ENCODE peak calls at places on chromosomes 6 and 20, in eight cellular contexts. One of them, this sample, is unnamed.

GRCh38 chr6:124683507-124683906 is 278.7 kb upstream of the RNF217 start:
- DNase-seq in fibroblast of lung: no peak
- DNase-seq in mammary epithelial cell: no peak
- DNase-seq in DND-41: no peak
- DNase-seq in GM23248: no peak
- DNase-seq in GM12878: no peak
- DNase-seq in mesenchymal stem cell: no peak
- DNase-seq in astrocyte: no peak
- DNase-seq in this sample: no peak

GRCh38 chr20:50187403-50188051 is 3.1 kb upstream of the CEBPB start:
- DNase-seq in GM12878: no peak
- DNase-seq in GM23248: peak; percentile 61
- DNase-seq in mesenchymal stem cell: peak; percentile 36
- DNase-seq in DND-41: no peak
- DNase-seq in astrocyte: peak; percentile 51
- DNase-seq in fibroblast of lung: peak; percentile 72
- DNase-seq in mammary epithelial cell: peak; percentile 50
- DNase-seq in this sample: peak; percentile 91

GRCh38 chr20:22795455-22795854 is 211.1 kb upstream of the FOXA2 start:
- DNase-seq in DND-41: no peak
- DNase-seq in mesenchymal stem cell: no peak
- DNase-seq in astrocyte: no peak
- DNase-seq in mammary epithelial cell: no peak
- DNase-seq in GM23248: no peak
- DNase-seq in GM12878: no peak
- DNase-seq in fibroblast of lung: no peak
- DNase-seq in this sample: no peak

GRCh38 chr20:21003902-21004301 is 102.3 kb downstream of the LINC00237 start:
- DNase-seq in mesenchymal stem cell: no peak
- DNase-seq in mammary epithelial cell: no peak
- DNase-seq in fibroblast of lung: no peak
- DNase-seq in GM12878: no peak
- DNase-seq in astrocyte: no peak
- DNase-seq in DND-41: no peak
- DNase-seq in GM23248: no peak
- DNase-seq in this sample: no peak

GRCh38 chr6:484086-484728 is 92.7 kb downstream of the IRF4 start:
- DNase-seq in fibroblast of lung: no peak
- DNase-seq in GM23248: peak; percentile 43
- DNase-seq in mesenchymal stem cell: no peak
- DNase-seq in astrocyte: no peak
- DNase-seq in GM12878: peak; percentile 40
- DNase-seq in mammary epithelial cell: peak; percentile 20
- DNase-seq in DND-41: no peak
- DNase-seq in this sample: no peak

GRCh38 chr6:155026366-155027045 is 31.4 kb downstream of the TIAM2 start:
- DNase-seq in GM23248: peak; percentile 95
- DNase-seq in mammary epithelial cell: peak; percentile 90
- DNase-seq in fibroblast of lung: peak; percentile 85
- DNase-seq in mesenchymal stem cell: peak; percentile 80
- DNase-seq in GM12878: no peak
- DNase-seq in astrocyte: peak; percentile 77
- DNase-seq in DND-41: no peak
- DNase-seq in this sample: peak; percentile 86

GRCh38 chr6:18412644-18413043 is 25.5 kb downstream of the RNF144B start:
- DNase-seq in mammary epithelial cell: no peak
- DNase-seq in DND-41: no peak
- DNase-seq in GM23248: peak; percentile 70
- DNase-seq in mesenchymal stem cell: no peak
- DNase-seq in GM12878: no peak
- DNase-seq in fibroblast of lung: no peak
- DNase-seq in astrocyte: peak; percentile 86
- DNase-seq in this sample: no peak

GRCh38 chr20:1280421-1281102 is 14.5 kb downstream of the SNPH start:
- DNase-seq in GM12878: no peak
- DNase-seq in mesenchymal stem cell: peak; percentile 37
- DNase-seq in GM23248: peak; percentile 9
- DNase-seq in astrocyte: no peak
- DNase-seq in DND-41: no peak
- DNase-seq in fibroblast of lung: no peak
- DNase-seq in mammary epithelial cell: no peak
- DNase-seq in this sample: no peak

GRCh38 chr6:88748141-88748540 is 215.3 kb downstream of the RNGTT start:
- DNase-seq in DND-41: no peak
- DNase-seq in mammary epithelial cell: no peak
- DNase-seq in GM12878: no peak
- DNase-seq in fibroblast of lung: no peak
- DNase-seq in astrocyte: no peak
- DNase-seq in mesenchymal stem cell: no peak
- DNase-seq in GM23248: peak; percentile 22
- DNase-seq in this sample: no peak

DNA sequence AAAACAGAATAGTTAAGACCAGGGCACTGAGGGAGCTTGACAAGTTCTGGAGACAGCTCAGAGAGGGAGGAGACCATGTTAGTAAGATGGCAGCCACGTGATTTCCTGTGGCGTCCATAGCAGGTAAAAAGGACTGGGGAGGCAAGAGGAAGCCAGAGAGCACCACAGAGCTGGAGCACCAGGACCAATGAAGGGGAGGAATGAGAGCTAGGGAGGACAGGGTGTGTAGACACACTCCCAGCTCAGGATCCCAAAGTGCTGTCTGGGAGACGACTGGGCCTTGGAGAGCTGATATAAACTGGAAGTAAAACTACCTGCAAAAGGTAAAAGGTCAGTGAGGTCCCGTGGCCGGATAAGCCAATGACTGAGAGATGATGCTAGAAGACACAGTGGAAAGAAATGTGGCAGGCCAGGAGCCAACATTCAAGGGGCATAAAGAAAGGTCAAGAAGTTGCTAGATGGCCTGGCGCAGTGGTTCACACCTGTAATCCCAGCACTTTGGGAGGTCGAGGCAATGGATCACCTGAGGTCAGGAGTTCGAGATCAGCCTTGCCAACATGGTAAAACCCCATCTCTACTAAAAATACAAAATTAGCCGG is 39.0 kb downstream of the SLC23A2 start:
- DNase-seq in astrocyte: no peak
- DNase-seq in mammary epithelial cell: no peak
- DNase-seq in GM23248: no peak
- DNase-seq in mesenchymal stem cell: no peak
- DNase-seq in DND-41: peak; percentile 50
- DNase-seq in GM12878: no peak
- DNase-seq in fibroblast of lung: no peak
- DNase-seq in this sample: no peak
- H3K4me2 ChIP-seq in astrocyte: no peak overlapping the region
- H3K4me2 ChIP-seq in mammary epithelial cell: no peak overlapping the region
- H3K4me2 ChIP-seq in GM23248: no peak overlapping the region
- H3K4me2 ChIP-seq in mesenchymal stem cell: no peak overlapping the region
- H3K4me2 ChIP-seq in DND-41: peak overlapping the region; percentile 1
- H3K4me2 ChIP-seq in GM12878: no peak overlapping the region
- H3K4me2 ChIP-seq in fibroblast of lung: no peak overlapping the region
- H3K4me2 ChIP-seq in this sample: peak overlapping the region; percentile 24

GRCh38 chr6:43075791-43076092 is 372 bp upstream of the PTK7 start:
- DNase-seq in GM12878: no peak
- DNase-seq in mammary epithelial cell: no peak
- DNase-seq in fibroblast of lung: no peak
- DNase-seq in GM23248: no peak
- DNase-seq in DND-41: no peak
- DNase-seq in astrocyte: no peak
- DNase-seq in mesenchymal stem cell: no peak
- DNase-seq in this sample: no peak

GRCh38 chr6:43077981-43078411 is 1.9 kb downstream of the PTK7 start:
- DNase-seq in GM12878: no peak
- DNase-seq in mammary epithelial cell: no peak
- DNase-seq in astrocyte: peak; percentile 52
- DNase-seq in fibroblast of lung: peak; percentile 49
- DNase-seq in mesenchymal stem cell: peak; percentile 69
- DNase-seq in DND-41: no peak
- DNase-seq in GM23248: peak; percentile 82
- DNase-seq in this sample: peak; percentile 77

GRCh38 chr6:43076093-43076927 is at the start of gene PTK7:
- DNase-seq in astrocyte: no peak
- DNase-seq in GM23248: peak; percentile 77
- DNase-seq in GM12878: no peak
- DNase-seq in fibroblast of lung: peak; percentile 71
- DNase-seq in mammary epithelial cell: peak; percentile 48
- DNase-seq in DND-41: peak; percentile 87
- DNase-seq in mesenchymal stem cell: peak; percentile 65
- DNase-seq in this sample: peak; percentile 94

GRCh38 chr6:43078651-43079050 is 2.5 kb downstream of the PTK7 start:
- DNase-seq in fibroblast of lung: peak; percentile 82
- DNase-seq in mesenchymal stem cell: peak; percentile 56
- DNase-seq in GM23248: peak; percentile 50
- DNase-seq in DND-41: no peak
- DNase-seq in GM12878: no peak
- DNase-seq in mammary epithelial cell: no peak
- DNase-seq in astrocyte: peak; percentile 84
- DNase-seq in this sample: no peak

DNA sequence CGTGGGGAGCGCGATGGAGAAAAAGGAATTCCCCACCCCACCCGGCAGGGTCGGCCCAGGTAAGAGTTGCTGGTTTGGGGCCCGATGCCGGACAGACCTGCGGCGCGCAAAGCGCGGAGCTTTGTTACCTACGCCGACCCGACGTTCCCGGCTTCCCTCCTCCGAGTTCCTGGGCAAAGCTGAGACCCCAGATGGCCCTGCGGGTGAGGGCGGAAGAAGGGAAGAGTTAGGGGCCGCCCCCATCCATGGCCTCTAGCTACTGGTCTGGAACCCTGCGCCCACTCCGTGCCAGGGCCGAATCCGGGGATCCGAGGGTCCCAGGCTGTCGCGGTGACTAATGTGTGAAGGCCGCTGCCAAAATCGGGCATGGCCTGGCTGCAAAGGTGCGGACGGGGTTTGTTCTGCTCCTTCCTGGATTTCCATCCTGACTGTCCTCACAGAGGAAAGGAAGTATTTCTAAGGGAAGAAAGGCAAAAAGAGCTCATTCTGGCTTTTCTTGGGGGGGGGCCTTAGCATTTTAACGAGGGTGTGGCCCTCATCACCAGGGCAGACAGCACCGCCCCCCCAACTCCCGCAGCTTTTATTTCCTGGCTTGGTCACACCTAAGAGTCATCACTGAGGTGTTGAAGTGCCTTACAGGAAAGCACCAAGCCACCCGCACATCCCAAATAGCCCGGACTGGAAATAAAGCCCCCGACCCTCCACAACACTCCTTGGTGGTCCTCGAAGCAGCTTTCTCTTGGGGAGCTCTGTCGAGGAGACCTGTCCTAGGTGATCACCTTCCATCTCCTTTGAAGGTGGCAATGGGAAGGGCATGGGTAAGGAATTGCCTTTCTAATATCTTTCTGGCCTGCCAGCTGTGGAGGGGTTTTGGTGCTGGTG is 1.1 kb downstream of the PTK7 start:
- DNase-seq in GM23248: peak; percentile 72
- DNase-seq in astrocyte: peak; percentile 45
- DNase-seq in mammary epithelial cell: peak; percentile 67
- DNase-seq in fibroblast of lung: peak; percentile 25
- DNase-seq in mesenchymal stem cell: peak; percentile 46
- DNase-seq in DND-41: peak; percentile 41
- DNase-seq in GM12878: no peak
- DNase-seq in this sample: peak; percentile 87
- H3K4me2 ChIP-seq in GM23248: peak overlapping the region; percentile 89
- H3K4me2 ChIP-seq in astrocyte: peak overlapping the region; percentile 97
- H3K4me2 ChIP-seq in mammary epithelial cell: peak overlapping the region; percentile 90
- H3K4me2 ChIP-seq in fibroblast of lung: peak overlapping the region; percentile 83
- H3K4me2 ChIP-seq in mesenchymal stem cell: peak overlapping the region; percentile 86
- H3K4me2 ChIP-seq in DND-41: peak overlapping the region; percentile 95
- H3K4me2 ChIP-seq in GM12878: peak overlapping the region; percentile 62
- H3K4me2 ChIP-seq in this sample: peak overlapping the region; percentile 83

DNA sequence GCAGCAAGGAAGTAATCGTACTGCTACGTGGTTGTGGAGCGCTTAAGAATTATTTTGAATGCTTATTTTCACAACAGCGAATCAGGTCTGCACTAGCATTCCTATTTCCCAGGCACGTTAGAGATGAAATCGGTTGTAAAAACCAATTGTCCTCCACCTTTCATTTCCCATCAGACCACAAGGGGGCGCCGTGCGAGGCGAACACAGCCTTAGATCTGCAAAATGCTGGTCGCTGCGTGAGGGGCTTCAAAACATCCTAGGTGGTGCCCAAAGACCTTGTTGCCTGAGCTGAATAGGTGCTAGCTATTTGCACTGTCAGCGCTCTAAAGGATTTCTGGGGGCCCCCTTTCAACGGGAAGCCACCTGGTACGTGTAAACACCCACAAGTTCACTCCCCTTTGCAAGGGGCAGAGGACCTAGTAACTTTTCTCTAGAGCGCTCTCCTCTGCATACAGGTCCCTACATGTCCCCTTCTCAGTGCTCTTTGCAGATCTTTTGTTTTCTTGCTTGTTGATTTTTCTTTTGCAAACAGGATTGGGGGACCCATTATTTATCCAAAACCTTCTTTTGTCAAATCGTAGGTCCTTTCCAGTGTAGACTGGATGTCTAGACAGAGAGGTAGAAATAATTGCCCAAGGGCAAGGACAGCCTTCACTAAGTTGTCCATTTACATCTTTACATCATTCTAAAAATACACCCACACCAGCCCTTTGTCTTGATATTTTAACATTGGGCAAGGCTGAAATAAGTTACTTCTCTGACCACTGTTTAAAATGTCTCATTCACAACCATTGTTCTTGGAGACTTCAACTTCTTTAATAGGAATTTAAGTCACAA is 59.7 kb downstream of the NEDD9 start:
- DNase-seq in GM12878: no peak
- DNase-seq in astrocyte: no peak
- DNase-seq in mammary epithelial cell: peak; percentile 32
- DNase-seq in fibroblast of lung: peak; percentile 47
- DNase-seq in GM23248: peak; percentile 50
- DNase-seq in DND-41: peak; percentile 74
- DNase-seq in mesenchymal stem cell: peak; percentile 50
- DNase-seq in this sample: peak; percentile 92
- H3K4me2 ChIP-seq in GM12878: peak overlapping the region; percentile 65
- H3K4me2 ChIP-seq in astrocyte: peak overlapping the region; percentile 54
- H3K4me2 ChIP-seq in mammary epithelial cell: peak overlapping the region; percentile 25
- H3K4me2 ChIP-seq in fibroblast of lung: no peak overlapping the region
- H3K4me2 ChIP-seq in GM23248: no peak overlapping the region
- H3K4me2 ChIP-seq in DND-41: peak overlapping the region; percentile 1
- H3K4me2 ChIP-seq in mesenchymal stem cell: peak overlapping the region; percentile 17
- H3K4me2 ChIP-seq in this sample: peak overlapping the region; percentile 52

DNA sequence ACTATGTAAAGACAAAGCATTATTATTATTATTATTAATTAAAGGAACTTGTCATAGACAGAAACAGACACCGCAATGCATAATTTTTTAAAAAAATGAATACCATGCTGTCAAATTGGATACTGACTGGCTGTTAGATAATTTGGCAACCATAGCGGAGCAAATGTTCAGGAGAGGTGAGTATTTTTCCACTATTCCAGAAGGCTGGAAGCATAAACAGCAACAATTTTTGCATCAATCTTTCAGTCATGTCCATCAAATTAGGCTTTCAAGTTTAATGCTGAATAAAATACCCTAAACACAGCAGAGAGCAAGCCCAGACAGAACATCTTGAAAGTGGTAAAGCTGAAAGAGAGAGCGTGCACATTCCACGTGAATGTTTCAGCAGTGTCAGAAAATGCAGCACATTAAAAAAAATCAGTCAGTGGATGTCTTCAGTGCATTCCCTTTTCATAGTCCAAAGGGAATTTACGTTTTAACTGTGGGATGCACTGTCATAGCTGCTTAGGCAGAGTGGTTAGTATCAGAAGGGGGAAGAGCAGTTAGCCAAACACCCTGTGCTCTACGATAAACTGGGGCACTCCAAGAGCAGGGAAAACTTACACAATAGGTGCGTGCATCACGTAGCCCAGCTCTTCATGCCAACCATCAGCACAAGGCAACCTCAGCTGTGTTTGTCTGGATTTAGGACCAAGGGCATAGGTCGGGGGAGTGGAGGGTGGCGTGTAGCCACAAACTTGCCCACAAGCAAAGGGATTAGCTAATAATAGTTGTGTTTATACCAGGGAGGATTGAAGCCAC is 116.2 kb upstream of the STMND1 start:
- DNase-seq in mammary epithelial cell: peak; percentile 74
- DNase-seq in DND-41: no peak
- DNase-seq in GM23248: peak; percentile 85
- DNase-seq in astrocyte: peak; percentile 81
- DNase-seq in GM12878: no peak
- DNase-seq in mesenchymal stem cell: peak; percentile 87
- DNase-seq in fibroblast of lung: peak; percentile 86
- DNase-seq in this sample: peak; percentile 69
- H3K4me2 ChIP-seq in mammary epithelial cell: peak overlapping the region; percentile 69
- H3K4me2 ChIP-seq in DND-41: no peak overlapping the region
- H3K4me2 ChIP-seq in GM23248: peak overlapping the region; percentile 80
- H3K4me2 ChIP-seq in astrocyte: peak overlapping the region; percentile 35
- H3K4me2 ChIP-seq in GM12878: no peak overlapping the region
- H3K4me2 ChIP-seq in mesenchymal stem cell: no peak overlapping the region
- H3K4me2 ChIP-seq in fibroblast of lung: peak overlapping the region; percentile 84
- H3K4me2 ChIP-seq in this sample: peak overlapping the region; percentile 85